ENCODE peak calls at places on chromosomes 5 and 9, in five cellular contexts. A, U, D, M and W are unnamed samples.

GRCh38 chr9:130372057-130372456 is 72.7 kb upstream of the ASS1 start:
- DNase-seq in D (peak), U (no peak), A (no peak), M (no peak), W (no peak)

GRCh38 chr5:77630246-77631165 is 8.0 kb downstream of the OTP start:
- DNase-seq in D (peak), M (no peak), U (no peak), A (peak), W (no peak)

GRCh38 chr9:91405343-91406077 is 18.1 kb downstream of the NFIL3 start:
- DNase-seq in U (no peak), A (no peak), M (no peak), D (no peak), W (no peak)

GRCh38 chr5:102903074-102903871 is 148.2 kb downstream of the PAM start:
- DNase-seq in U (no peak), A (no peak), D (peak), M (peak), W (no peak)

GRCh38 chr5:147645172-147645571 is 135.3 kb upstream of the DPYSL3 start:
- DNase-seq in U (no peak), D (no peak), M (no peak), A (no peak), W (no peak)

GRCh38 chr9:115264333-115264732 is 146.4 kb upstream of the TNC start:
- DNase-seq in D (no peak), U (no peak), A (no peak), M (peak), W (no peak)

GRCh38 chr9:84001621-84002020 is 21.0 kb downstream of the RMI1 start:
- DNase-seq in M (no peak), U (no peak), A (peak), D (no peak), W (no peak)

GRCh38 chr5:146088098-146088497 is 17.3 kb downstream of the PLAC8L1 start:
- DNase-seq in D (no peak), U (no peak), A (no peak), M (no peak), W (no peak)

GRCh38 chr5:320524-321232 is 836 bp upstream of the AHRR start:
- DNase-seq in U (no peak), M (no peak), D (no peak), A (no peak), W (no peak)

GRCh38 chr9:87713278-87713989 is 12.5 kb upstream of the CTSL start:
- DNase-seq in A (peak), U (peak), D (peak), M (peak), W (peak)

GRCh38 chr9:88388203-88388885 is at the start of gene SPIN1:
- DNase-seq in D (peak), U (no peak), M (peak), A (peak), W (no peak)

GRCh38 chr5:38807570-38808461 is 38.0 kb upstream of the OSMR start:
- DNase-seq in M (peak), A (no peak), U (no peak), D (no peak), W (peak)

GRCh38 chr5:170882345-170882744 is 20.5 kb downstream of the RANBP17 start:
- DNase-seq in A (no peak), U (no peak), M (no peak), D (no peak), W (no peak)

GRCh38 chr9:136799854-136800657 is 3.9 kb downstream of the CCDC183 start:
- DNase-seq in M (peak), U (peak), D (peak), A (peak), W (no peak)

GRCh38 chr5:142432369-142432863 is 107.6 kb upstream of the SPRY4 start:
- DNase-seq in U (no peak), D (no peak), M (no peak), A (no peak), W (no peak)

GRCh38 chr9:117325789-117326185 is 89.1 kb downstream of the ASTN2 start:
- DNase-seq in U (no peak), A (no peak), M (no peak), D (no peak), W (no peak)